ENCODE peak calls at places on chromosomes 13 and 19, in ten cellular contexts. G, K, Z, S, L, I, O, J, T and A are unnamed samples.

GRCh38 chr19:12759686-12760085 is 8.1 kb downstream of the BEST2 start:
- DNase-seq in G (no peak), O (no peak), S (no peak), K (no peak), Z (no peak), J (no peak), L (no peak), T (no peak), I (no peak), A (no peak)

GRCh38 chr19:48498922-48499321 is 12.7 kb downstream of the LMTK3 start:
- DNase-seq in K (no peak), T (no peak), G (no peak), L (no peak), O (peak), J (no peak), Z (no peak), S (no peak), I (no peak), A (no peak)

GRCh38 chr13:75637101-75637774 is 1.1 kb downstream of the LMO7 start:
- DNase-seq in K (no peak), I (no peak), Z (no peak), S (no peak), O (no peak), T (no peak), J (no peak), L (peak), G (no peak), A (no peak)

GRCh38 chr13:87680298-87680697 is 9.1 kb downstream of the SLITRK5 start:
- DNase-seq in I (no peak), O (peak), L (no peak), K (no peak), S (no peak), G (no peak), Z (no peak), T (no peak), J (no peak), A (no peak)

GRCh38 chr19:10061717-10062310 is 24.3 kb upstream of the SHFL start:
- DNase-seq in L (peak), O (no peak), G (no peak), I (no peak), K (no peak), S (no peak), T (no peak), Z (no peak), J (peak), A (no peak)

GRCh38 chr19:1503089-1503924 is 9.5 kb downstream of the ADAMTSL5 start:
- DNase-seq in J (peak), L (peak), T (peak), G (peak), O (peak), I (peak), Z (no peak), S (no peak), K (no peak), A (no peak)

GRCh38 chr19:49017666-49018351 is 918 bp upstream of the LHB start:
- DNase-seq in K (no peak), G (peak), S (peak), J (peak), T (peak), L (peak), O (peak), I (peak), Z (no peak), A (no peak)

GRCh38 chr13:76775031-76775740 is 111.0 kb downstream of the KCTD12 start:
- DNase-seq in I (peak), G (no peak), S (no peak), K (no peak), Z (no peak), O (no peak), J (no peak), T (no peak), L (no peak), A (no peak)

GRCh38 chr13:21413013-21413412 is 46.1 kb downstream of the ZDHHC20 start:
- DNase-seq in I (no peak), G (no peak), L (no peak), J (no peak), T (no peak), O (no peak), Z (no peak), S (no peak), K (no peak), A (no peak)

GRCh38 chr13:29162638-29163037 is 342.5 kb downstream of the MTUS2 start:
- DNase-seq in O (no peak), L (no peak), Z (no peak), S (no peak), J (no peak), I (peak), G (no peak), K (no peak), T (no peak), A (no peak)

GRCh38 chr19:29665826-29666633 is 769 bp downstream of the PLEKHF1 start:
- DNase-seq in S (peak), K (no peak), G (peak), L (peak), O (peak), I (peak), Z (no peak), J (peak), T (peak), A (no peak)

GRCh38 chr13:66425741-66426140 is 804.4 kb downstream of the PCDH9 start:
- DNase-seq in G (no peak), I (no peak), J (no peak), Z (no peak), S (no peak), K (no peak), L (no peak), T (no peak), O (no peak), A (no peak)

GRCh38 chr13:93248627-93249047 is 22.0 kb downstream of the GPC6 start:
- DNase-seq in K (no peak), J (peak), I (peak), O (peak), Z (no peak), G (no peak), T (no peak), L (peak), S (no peak), A (no peak)

GRCh38 chr13:26993780-26994179 is 177.8 kb downstream of the USP12 start:
- DNase-seq in O (no peak), T (no peak), J (no peak), Z (no peak), S (no peak), G (no peak), L (no peak), K (no peak), I (no peak), A (no peak)

GRCh38 chr19:9667898-9668297 is 7.0 kb downstream of the ZNF562 start:
- DNase-seq in O (no peak), S (no peak), G (no peak), J (no peak), I (no peak), L (no peak), T (no peak), Z (no peak), K (no peak), A (no peak)

GRCh38 chr19:11550265-11550664 is 8.8 kb downstream of the ELOF1 start:
- DNase-seq in Z (no peak), J (no peak), T (no peak), I (no peak), K (no peak), L (no peak), G (no peak), S (no peak), O (no peak), A (no peak)

GRCh38 chr13:80211573-80211972 is 129.4 kb downstream of the SPRY2 start:
- DNase-seq in Z (no peak), I (no peak), L (no peak), S (no peak), J (no peak), K (no peak), G (no peak), O (no peak), T (no peak), A (no peak)

GRCh38 chr13:43431279-43431678 is 355.5 kb downstream of the ENOX1 start:
- DNase-seq in T (no peak), L (peak), G (no peak), S (no peak), Z (no peak), I (no peak), K (no peak), O (peak), J (no peak), A (no peak)

GRCh38 chr13:29883941-29884518 is 33.6 kb upstream of the UBL3 start:
- DNase-seq in Z (no peak), O (no peak), G (no peak), S (no peak), I (peak), L (no peak), K (no peak), T (peak), J (no peak), A (no peak)

GRCh38 chr13:37492061-37492460 is 106.5 kb downstream of the POSTN start:
- DNase-seq in O (no peak), Z (no peak), G (no peak), S (no peak), L (no peak), J (no peak), K (no peak), T (no peak), I (no peak), A (no peak)

GRCh38 chr19:35608250-35608649 is 4.3 kb upstream of the HAUS5 start:
- DNase-seq in O (no peak), K (no peak), I (no peak), G (peak), T (no peak), Z (no peak), L (no peak), S (no peak), J (no peak), A (no peak)

GRCh38 chr19:2732883-2733282 is 6.9 kb downstream of the SLC39A3 start:
- DNase-seq in Z (no peak), J (no peak), I (no peak), K (no peak), L (no peak), O (no peak), G (no peak), T (no peak), S (no peak), A (no peak)

GRCh38 chr19:1864480-1865171 is 1.2 kb upstream of the KLF16 start:
- DNase-seq in J (peak), T (peak), I (peak), O (peak), G (peak), S (peak), L (peak), Z (no peak), K (no peak), A (no peak)

GRCh38 chr19:11451942-11452813 is 16.7 kb downstream of the PRKCSH start:
- DNase-seq in S (no peak), K (no peak), T (no peak), Z (no peak), I (no peak), J (no peak), L (peak), O (no peak), G (peak), A (no peak)

GRCh38 chr19:38975861-38976271 is 324 bp upstream of the FBXO17 start:
- DNase-seq in I (peak), T (no peak), K (no peak), Z (no peak), J (no peak), G (no peak), O (peak), L (peak), S (no peak), A (no peak)

GRCh38 chr19:35381318-35381717 is 10.4 kb downstream of the GPR42 start:
- DNase-seq in O (no peak), T (no peak), G (no peak), Z (no peak), K (no peak), I (no peak), L (no peak), J (no peak), S (no peak), A (no peak)

GRCh38 chr19:36417752-36418286 is 625 bp downstream of the ZFP82 start:
- DNase-seq in G (no peak), I (no peak), L (peak), J (no peak), T (no peak), S (no peak), O (no peak), Z (no peak), K (no peak), A (no peak)

GRCh38 chr13:84405286-84405685 is 523.0 kb upstream of the SLITRK1 start:
- DNase-seq in O (no peak), T (no peak), Z (no peak), I (peak), L (no peak), J (no peak), S (no peak), G (no peak), K (no peak), A (no peak)

GRCh38 chr19:6947745-6948144 is 60.4 kb downstream of the ADGRE1 start:
- DNase-seq in Z (no peak), G (peak), K (no peak), L (no peak), T (no peak), I (peak), S (no peak), O (peak), J (no peak), A (no peak)

GRCh38 chr13:97658556-97658955 is 224.6 kb downstream of the RAP2A start:
- DNase-seq in T (no peak), I (peak), G (no peak), L (no peak), Z (no peak), K (no peak), S (no peak), O (no peak), J (no peak), A (no peak)

GRCh38 chr19:30689474-30689873 is 317.3 kb downstream of the ZNF536 start:
- DNase-seq in K (no peak), L (peak), S (no peak), Z (no peak), J (no peak), T (no peak), O (no peak), I (no peak), G (no peak), A (no peak)
- TF ChIP-seq CTCF in K (no peak), L (no peak), S (no peak), Z (no peak), J (no peak), T (no peak), O (no peak), I (no peak), G (no peak), A (no peak)

GRCh38 chr13:24610956-24611355 is 69.3 kb upstream of the ATP12A start:
- DNase-seq in J (no peak), I (no peak), T (no peak), L (no peak), O (no peak), G (peak), Z (no peak), S (no peak), K (no peak), A (no peak)

GRCh38 chr13:24606486-24607170 is 73.6 kb upstream of the ATP12A start:
- DNase-seq in T (no peak), Z (no peak), I (no peak), O (no peak), J (no peak), L (no peak), G (no peak), S (no peak), K (no peak), A (no peak)

GRCh38 chr13:24605923-24606372 is 74.3 kb upstream of the ATP12A start:
- DNase-seq in Z (no peak), J (no peak), I (peak), O (peak), K (no peak), T (no peak), G (peak), L (peak), S (no peak), A (no peak)
- TF ChIP-seq CTCF in Z (no peak), J (peak), I (peak), O (peak), K (no peak), T (peak), G (no peak), L (peak), S (no peak), A (no peak)

DNA sequence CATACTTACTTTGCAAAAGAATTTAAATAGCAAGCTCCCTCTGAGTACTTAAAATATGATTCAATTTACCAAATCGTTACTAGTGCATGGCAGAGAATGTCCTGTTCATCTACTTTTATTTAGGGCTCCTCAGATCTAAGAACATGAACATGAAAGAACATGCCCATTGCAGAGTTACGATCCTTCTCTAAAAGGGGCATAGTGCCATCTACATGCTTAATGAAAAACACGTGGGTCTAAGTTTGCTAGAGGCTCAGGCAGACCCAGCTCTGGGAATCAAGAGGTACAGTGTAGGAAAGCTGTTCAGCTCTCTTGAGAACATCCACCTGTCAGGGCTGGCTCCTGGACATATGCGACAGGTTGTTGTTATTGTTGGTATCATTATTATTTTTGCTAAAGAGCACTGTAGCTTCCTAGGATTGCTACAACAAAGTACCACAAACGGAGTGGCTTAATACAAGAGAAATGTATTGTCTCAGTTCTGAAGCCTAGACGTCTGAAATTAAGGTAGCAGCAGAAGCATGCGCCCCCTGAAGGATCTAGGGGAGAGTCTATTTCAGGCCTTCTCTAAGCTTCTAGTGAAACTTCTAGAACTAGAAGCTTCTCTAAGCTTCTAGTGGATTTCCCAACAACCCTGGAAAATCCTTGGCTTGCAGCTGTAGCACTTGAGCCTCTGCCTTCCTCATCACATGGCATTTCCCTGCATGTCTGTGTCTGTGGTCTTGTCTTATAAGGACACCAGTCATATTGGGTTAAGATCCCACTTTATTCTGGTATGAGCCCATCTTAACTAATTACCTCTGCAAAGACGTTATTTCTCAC is 133.9 kb downstream of the DCT start:
- DNase-seq in J (peak), K (no peak), L (no peak), G (no peak), Z (no peak), S (no peak), T (no peak), I (peak), O (no peak), A (no peak)
- TF ChIP-seq CTCF in J (no peak), K (no peak), L (peak), G (no peak), Z (no peak), S (no peak), T (no peak), I (peak), O (no peak), A (no peak)

GRCh38 chr19:43773725-43774102 is 7.1 kb downstream of the KCNN4 start:
- DNase-seq in Z (no peak), O (no peak), K (no peak), S (no peak), I (no peak), J (no peak), G (no peak), L (peak), T (no peak), A (no peak)

GRCh38 chr19:43777163-43777700 is 3.5 kb downstream of the KCNN4 start:
- DNase-seq in I (peak), K (no peak), O (peak), T (no peak), G (peak), Z (no peak), S (no peak), L (no peak), J (no peak), A (no peak)

GRCh38 chr19:43776285-43776684 is 4.5 kb downstream of the KCNN4 start:
- DNase-seq in K (no peak), J (no peak), L (no peak), Z (no peak), T (no peak), S (no peak), O (no peak), G (peak), I (no peak), A (no peak)

GRCh38 chr19:43775299-43775890 is 5.4 kb downstream of the KCNN4 start:
- DNase-seq in K (no peak), G (no peak), J (no peak), Z (no peak), T (no peak), S (no peak), L (no peak), O (no peak), I (no peak), A (no peak)

DNA sequence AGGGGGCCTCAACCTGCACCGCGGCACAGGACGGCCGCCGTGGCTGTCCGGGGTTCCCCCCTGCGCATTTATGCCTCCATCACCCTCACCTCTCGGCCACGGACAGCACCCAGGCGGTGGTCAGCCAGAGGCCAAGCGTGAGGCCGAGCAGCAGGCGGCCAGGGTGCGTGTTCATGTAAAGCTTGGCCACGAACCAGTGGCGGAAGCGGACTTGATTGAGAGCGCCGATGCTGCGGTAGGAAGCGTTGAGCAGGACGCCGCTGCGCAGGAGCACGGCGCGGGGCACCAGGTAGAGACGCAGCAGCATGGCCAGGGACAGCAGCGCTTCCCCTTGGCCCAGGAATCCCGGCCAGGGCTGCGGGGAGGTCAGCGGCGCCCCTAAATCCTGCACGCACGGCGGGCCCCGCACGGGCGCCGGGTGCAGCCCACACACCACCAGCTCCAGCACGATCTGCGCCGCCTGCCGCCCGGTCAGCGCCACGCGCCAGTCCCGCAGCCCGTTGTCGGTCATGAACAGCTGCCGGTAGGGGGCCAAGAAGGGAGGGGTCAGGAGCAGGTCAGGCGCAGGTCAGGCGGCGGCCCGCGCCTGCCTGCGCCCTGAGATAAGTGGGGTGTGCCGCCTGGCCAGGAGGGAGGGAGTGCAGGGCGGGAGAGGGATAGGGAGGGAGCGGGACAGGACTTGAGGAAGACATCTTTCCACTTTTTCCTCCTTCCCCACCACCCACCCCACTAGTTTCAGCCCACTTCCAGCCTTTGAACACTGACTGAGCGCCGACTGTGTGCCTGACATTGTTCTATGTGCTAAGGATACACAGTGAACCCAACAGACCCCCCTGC is 6.5 kb downstream of the KCNN4 start:
- DNase-seq in Z (no peak), L (peak), G (no peak), K (no peak), I (peak), O (no peak), S (peak), J (peak), T (peak), A (no peak)
- TF ChIP-seq CTCF in Z (peak), L (peak), G (no peak), K (peak), I (peak), O (no peak), S (peak), J (peak), T (peak), A (peak)

GRCh38 chr13:23628250-23628649 is 58.0 kb downstream of the TNFRSF19 start:
- DNase-seq in Z (no peak), T (no peak), J (no peak), O (no peak), G (no peak), I (no peak), S (no peak), L (peak), K (no peak), A (no peak)
- TF ChIP-seq CTCF in Z (no peak), T (no peak), J (no peak), O (no peak), G (no peak), I (peak), S (no peak), L (peak), K (no peak), A (no peak)

GRCh38 chr13:47216176-47216822 is 319.4 kb upstream of the HTR2A start:
- DNase-seq in G (no peak), S (no peak), I (peak), L (no peak), O (no peak), K (no peak), Z (peak), T (no peak), J (no peak), A (no peak)

GRCh38 chr13:47226516-47226915 is 329.7 kb upstream of the HTR2A start:
- DNase-seq in O (no peak), I (no peak), Z (no peak), J (no peak), L (no peak), G (no peak), T (no peak), S (no peak), K (no peak), A (no peak)

GRCh38 chr13:47215741-47216140 is 318.9 kb upstream of the HTR2A start:
- DNase-seq in S (no peak), J (no peak), K (no peak), T (no peak), O (peak), L (peak), I (peak), Z (peak), G (no peak), A (no peak)

GRCh38 chr13:47218611-47219010 is 321.8 kb upstream of the HTR2A start:
- DNase-seq in O (no peak), T (no peak), K (no peak), Z (no peak), J (no peak), S (no peak), L (no peak), I (no peak), G (no peak), A (no peak)

GRCh38 chr13:47220453-47221150 is 323.7 kb upstream of the HTR2A start:
- DNase-seq in G (no peak), T (no peak), K (no peak), L (peak), Z (no peak), S (no peak), I (peak), O (no peak), J (no peak), A (no peak)
- TF ChIP-seq CTCF in G (no peak), T (no peak), K (no peak), L (no peak), Z (no peak), S (no peak), I (no peak), O (no peak), J (no peak), A (no peak)

GRCh38 chr19:46613525-46613924 is 11.4 kb downstream of the PTGIR start:
- DNase-seq in S (no peak), I (no peak), T (no peak), O (no peak), J (no peak), K (no peak), G (no peak), L (no peak), Z (no peak), A (no peak)
- TF ChIP-seq CTCF in S (no peak), I (no peak), T (no peak), O (no peak), J (no peak), K (no peak), G (no peak), L (no peak), Z (no peak), A (no peak)

GRCh38 chr13:40789275-40790231 is at the start of gene SLC25A15:
- DNase-seq in K (no peak), L (peak), Z (peak), S (peak), G (peak), O (peak), T (peak), I (peak), J (peak), A (no peak)
- TF ChIP-seq CTCF in K (no peak), L (no peak), Z (no peak), S (no peak), G (peak), O (peak), T (no peak), I (no peak), J (peak), A (no peak)